ENCODE peak calls at places on chromosomes 5 and 9, in seven cellular contexts. U is adrenal gland; Y is HCT116; W is heart right ventricle; Q is AG04450; K is CD8-positive, alpha-beta T cell; S is CD4-positive, alpha-beta memory T cell. A is an unnamed sample. For H3K9me3, the result is how much of the 10 kb centered on the place peaks cover.

GRCh38 chr9:7377489-7377888 is 422.1 kb downstream of the DMAC1 start:
- DNase-seq in U (no peak), Y (no peak), W (no peak), Q (no peak), K (no peak), S (no peak), A (no peak)

GRCh38 chr9:33734911-33735310 is 60.5 kb upstream of the PRSS3 start:
- DNase-seq in U (no peak), Y (no peak), W (no peak), Q (no peak), K (no peak), S (no peak), A (no peak)

GRCh38 chr9:28341913-28342312 is 768.6 kb upstream of the C9orf72 start:
- DNase-seq in U (no peak), Y (no peak), W (no peak), Q (no peak), K (no peak), S (no peak), A (no peak)

GRCh38 chr9:126684965-126685465 is 71.3 kb downstream of the LMX1B start:
- DNase-seq in U (no peak), Y (no peak), W (no peak), Q (no peak), K (no peak), S (no peak), A (no peak)

GRCh38 chr9:135347461-135347860 is 132.1 kb upstream of the PPP1R26 start:
- DNase-seq in U (no peak), Y (no peak), W (no peak), Q (no peak), K (no peak), S (no peak), A (no peak)

GRCh38 chr9:137951107-137951506 is 73.5 kb downstream of the CACNA1B start:
- DNase-seq in U (no peak), Y (no peak), W (no peak), Q (no peak), K (no peak), S (no peak), A (no peak)

GRCh38 chr9:71692337-71692736 is 76.0 kb downstream of the CEMIP2 start:
- DNase-seq in U (no peak), Y (no peak), W (peak), Q (no peak), K (no peak), S (no peak), A (no peak)

GRCh38 chr9:129648092-129648763 is 6.3 kb upstream of the ASB6 start:
- DNase-seq in U (peak), Y (no peak), W (no peak), Q (no peak), K (no peak), S (no peak), A (no peak)

GRCh38 chr5:172530406-172530805 is 76.1 kb upstream of the SH3PXD2B start:
- DNase-seq in U (no peak), Y (no peak), W (no peak), Q (no peak), K (no peak), S (no peak), A (no peak)
- H3K9me3 ChIP-seq in U (under half), Y (under half), W (under half), Q (under half), K (under half), S (under half), A (under half)

GRCh38 chr5:150904479-150905311 is at the start of gene ZNF300:
- DNase-seq in U (peak), Y (no peak), W (peak), Q (peak), K (peak), S (peak), A (no peak)
- H3K9me3 ChIP-seq in U (under half), Y (under half), W (under half), Q (under half), K (under half), S (under half), A (under half)

GRCh38 chr5:10372726-10373709 is 19.5 kb downstream of the MARCHF6 start:
- DNase-seq in U (no peak), Y (no peak), W (no peak), Q (no peak), K (no peak), S (no peak), A (no peak)
- H3K9me3 ChIP-seq in U (under half), Y (under half), W (under half), Q (under half), K (under half), S (under half), A (under half)

GRCh38 chr5:2756211-2756746 is 4.8 kb upstream of the IRX2 start:
- DNase-seq in U (no peak), Y (no peak), W (no peak), Q (no peak), K (no peak), S (no peak), A (no peak)

GRCh38 chr5:2759091-2759490 is 7.6 kb upstream of the IRX2 start:
- DNase-seq in U (no peak), Y (no peak), W (no peak), Q (no peak), K (no peak), S (no peak), A (no peak)

GRCh38 chr5:2756764-2757163 is 5.3 kb upstream of the IRX2 start:
- DNase-seq in U (no peak), Y (no peak), W (no peak), Q (no peak), K (no peak), S (no peak), A (no peak)

GRCh38 chr5:2758632-2759031 is 7.2 kb upstream of the IRX2 start:
- DNase-seq in U (no peak), Y (no peak), W (no peak), Q (no peak), K (no peak), S (no peak), A (no peak)

GRCh38 chr5:2757563-2758311 is 6.3 kb upstream of the IRX2 start:
- DNase-seq in U (no peak), Y (no peak), W (no peak), Q (no peak), K (no peak), S (no peak), A (no peak)
- H3K9me3 ChIP-seq in U (under half), Y (under half), W (under half), Q (under half), K (under half), S (under half), A (under half)

DNA sequence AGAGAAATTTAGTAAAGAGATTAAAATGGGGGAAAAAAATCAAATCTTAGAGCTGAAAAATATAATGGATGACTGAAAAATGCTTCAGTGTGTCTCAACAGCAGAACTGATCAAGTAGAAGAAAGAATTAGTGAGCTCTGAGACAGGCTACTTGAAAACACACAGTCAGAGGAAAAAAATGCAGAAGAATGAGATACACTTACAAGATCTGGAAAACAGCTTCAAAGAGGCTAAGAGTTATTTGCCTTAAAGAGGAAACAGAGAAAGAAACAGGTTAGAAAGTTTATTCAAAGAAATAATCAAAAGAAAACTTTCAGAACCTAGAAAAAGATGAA is 70.5 kb upstream of the OR2K2 start:
- DNase-seq in U (no peak), Y (no peak), W (no peak), Q (no peak), K (no peak), S (no peak), A (no peak)
- H3K9me3 ChIP-seq in U (under half), Y (under half), W (under half), Q (under half), K (under half), S (under half), A (under half)

GRCh38 chr5:103075442-103075841 is 44.5 kb downstream of the GIN1 start:
- DNase-seq in U (no peak), Y (no peak), W (no peak), Q (no peak), K (no peak), S (no peak), A (no peak)
- H3K9me3 ChIP-seq in U (under half), Y (under half), W (under half), Q (under half), K (under half), S (under half), A (under half)

DNA sequence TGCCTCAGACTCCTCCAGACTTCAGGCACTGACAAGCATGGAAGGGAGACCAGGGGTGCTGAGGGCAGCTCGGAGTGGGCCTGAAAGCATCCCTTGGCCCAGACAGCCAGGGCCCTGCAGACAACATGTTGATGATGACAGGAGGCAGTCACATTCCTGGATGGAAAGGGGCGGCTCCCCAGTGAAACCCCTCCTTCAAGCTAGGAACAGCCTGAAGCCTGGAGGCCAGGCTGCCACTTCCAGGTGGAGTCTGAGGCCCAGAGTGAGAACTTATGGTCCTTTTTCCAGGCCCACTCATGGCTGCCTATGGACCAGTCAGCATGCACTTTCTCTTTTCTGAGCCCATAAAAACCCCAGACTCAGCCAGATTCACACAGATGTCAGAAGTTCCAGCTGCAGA is 104.2 kb upstream of the HCN1 start:
- DNase-seq in U (no peak), Y (no peak), W (no peak), Q (no peak), K (no peak), S (no peak), A (no peak)
- H3K9me3 ChIP-seq in U (under half), Y (under half), W (under half), Q (under half), K (under half), S (under half), A (under half)

DNA sequence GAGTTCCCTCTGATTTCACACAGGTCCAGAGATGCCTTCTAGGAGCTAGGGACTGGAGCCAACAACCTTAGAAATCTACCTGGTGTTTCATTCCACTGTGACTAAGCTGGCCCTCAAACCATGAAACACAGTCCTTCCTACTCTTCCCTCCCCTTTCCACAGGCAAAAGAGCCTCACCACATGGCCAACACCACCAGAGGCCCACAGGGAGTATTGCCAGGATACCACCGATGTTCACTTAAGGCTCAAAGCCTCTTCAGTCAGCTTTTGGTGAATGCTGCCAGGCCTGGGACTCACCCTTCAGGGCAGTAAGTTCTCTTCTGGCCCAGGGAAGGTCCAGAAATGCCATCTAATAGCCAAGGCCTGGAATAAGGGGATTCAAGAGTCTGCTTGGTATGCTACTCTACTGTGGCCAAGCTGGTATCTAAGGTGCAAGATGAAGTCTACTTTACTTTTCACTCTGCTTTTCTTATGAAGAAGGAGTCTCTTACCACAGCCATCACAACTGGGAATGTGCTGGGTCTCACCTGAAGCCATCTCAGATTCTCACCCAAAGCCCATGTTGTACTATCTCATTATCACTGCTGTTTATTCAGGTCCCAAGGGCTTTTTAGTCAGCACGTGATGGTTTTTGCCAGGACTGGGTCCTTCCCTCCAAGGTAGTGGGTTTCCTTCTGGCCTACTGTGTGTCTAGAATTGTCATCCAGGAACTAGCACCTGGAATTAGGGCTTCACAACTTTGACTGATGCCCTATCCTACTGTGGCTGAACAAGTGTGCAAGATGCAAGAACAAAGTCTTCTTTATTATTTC is 1018.4 kb downstream of the TAF11L14 start:
- DNase-seq in U (no peak), Y (no peak), W (no peak), Q (no peak), K (no peak), S (no peak), A (no peak)
- H3K9me3 ChIP-seq in U (under half), Y (under half), W (under half), Q (under half), K (under half), S (under half), A (under half)

A was measured in Panc1.